ENCODE peak calls at places on chromosomes 7 and 10, in nine cellular contexts. One of them, this sample, is unnamed.

GRCh38 chr7:96778263-96778662 is 68.6 kb upstream of the SEM1 start:
- DNase-seq in bronchial epithelial cell: peak
- DNase-seq in lower leg skin: no peak
- DNase-seq in glutamatergic neuron: no peak
- DNase-seq in endodermal cell: peak
- DNase-seq in OCI-LY7: peak
- DNase-seq in spleen: no peak
- DNase-seq in GM23338: peak
- DNase-seq in fibroblast of lung: no peak
- DNase-seq in this sample: no peak

GRCh38 chr7:136303162-136303561 is 326.0 kb upstream of the MTPN start:
- DNase-seq in bronchial epithelial cell: peak
- DNase-seq in lower leg skin: no peak
- DNase-seq in glutamatergic neuron: no peak
- DNase-seq in endodermal cell: no peak
- DNase-seq in OCI-LY7: no peak
- DNase-seq in spleen: no peak
- DNase-seq in GM23338: no peak
- DNase-seq in fibroblast of lung: peak
- DNase-seq in this sample: no peak

GRCh38 chr10:22679608-22680007 is 34.8 kb downstream of the PIP4K2A start:
- DNase-seq in bronchial epithelial cell: no peak
- DNase-seq in lower leg skin: no peak
- DNase-seq in glutamatergic neuron: no peak
- DNase-seq in endodermal cell: no peak
- DNase-seq in OCI-LY7: no peak
- DNase-seq in spleen: no peak
- DNase-seq in GM23338: no peak
- DNase-seq in fibroblast of lung: no peak
- DNase-seq in this sample: no peak

GRCh38 chr7:157837047-157837446 is 500.2 kb downstream of the DNAJB6 start:
- DNase-seq in bronchial epithelial cell: no peak
- DNase-seq in lower leg skin: no peak
- DNase-seq in glutamatergic neuron: no peak
- DNase-seq in endodermal cell: no peak
- DNase-seq in OCI-LY7: no peak
- DNase-seq in spleen: peak
- DNase-seq in GM23338: no peak
- DNase-seq in fibroblast of lung: no peak
- DNase-seq in this sample: no peak

GRCh38 chr7:11297764-11298163 is 324.1 kb downstream of the PHF14 start:
- DNase-seq in bronchial epithelial cell: no peak
- DNase-seq in lower leg skin: no peak
- DNase-seq in glutamatergic neuron: no peak
- DNase-seq in endodermal cell: no peak
- DNase-seq in OCI-LY7: no peak
- DNase-seq in spleen: no peak
- DNase-seq in GM23338: no peak
- DNase-seq in fibroblast of lung: peak
- DNase-seq in this sample: no peak

GRCh38 chr10:124736491-124737136 is 7.6 kb downstream of the FAM53B start:
- DNase-seq in bronchial epithelial cell: peak
- DNase-seq in lower leg skin: peak
- DNase-seq in glutamatergic neuron: no peak
- DNase-seq in endodermal cell: peak
- DNase-seq in OCI-LY7: no peak
- DNase-seq in spleen: peak
- DNase-seq in GM23338: no peak
- DNase-seq in fibroblast of lung: peak
- DNase-seq in this sample: peak

GRCh38 chr10:89032141-89032814 is 41.7 kb downstream of the FAS start:
- DNase-seq in bronchial epithelial cell: peak
- DNase-seq in lower leg skin: no peak
- DNase-seq in glutamatergic neuron: no peak
- DNase-seq in endodermal cell: peak
- DNase-seq in OCI-LY7: no peak
- DNase-seq in spleen: no peak
- DNase-seq in GM23338: peak
- DNase-seq in fibroblast of lung: peak
- DNase-seq in this sample: no peak

GRCh38 chr10:96996275-96996980 is 164.3 kb downstream of the LCOR start:
- DNase-seq in bronchial epithelial cell: no peak
- DNase-seq in lower leg skin: no peak
- DNase-seq in glutamatergic neuron: no peak
- DNase-seq in endodermal cell: no peak
- DNase-seq in OCI-LY7: no peak
- DNase-seq in spleen: no peak
- DNase-seq in GM23338: no peak
- DNase-seq in fibroblast of lung: peak
- DNase-seq in this sample: no peak

GRCh38 chr10:53839437-53840039 is 961.5 kb downstream of the PCDH15 start:
- DNase-seq in bronchial epithelial cell: peak
- DNase-seq in lower leg skin: no peak
- DNase-seq in glutamatergic neuron: no peak
- DNase-seq in endodermal cell: no peak
- DNase-seq in OCI-LY7: peak
- DNase-seq in spleen: no peak
- DNase-seq in GM23338: peak
- DNase-seq in fibroblast of lung: peak
- DNase-seq in this sample: no peak

GRCh38 chr7:24884401-24884800 is 95.6 kb downstream of the OSBPL3 start:
- DNase-seq in bronchial epithelial cell: no peak
- DNase-seq in lower leg skin: no peak
- DNase-seq in glutamatergic neuron: no peak
- DNase-seq in endodermal cell: no peak
- DNase-seq in OCI-LY7: no peak
- DNase-seq in spleen: no peak
- DNase-seq in GM23338: no peak
- DNase-seq in fibroblast of lung: no peak
- DNase-seq in this sample: peak

GRCh38 chr10:191703-192518 is 56.7 kb downstream of the ZMYND11 start:
- DNase-seq in bronchial epithelial cell: peak
- DNase-seq in lower leg skin: no peak
- DNase-seq in glutamatergic neuron: no peak
- DNase-seq in endodermal cell: no peak
- DNase-seq in OCI-LY7: no peak
- DNase-seq in spleen: no peak
- DNase-seq in GM23338: no peak
- DNase-seq in fibroblast of lung: peak
- DNase-seq in this sample: no peak

GRCh38 chr10:34041871-34042270 is 707.4 kb upstream of the NRP1 start:
- DNase-seq in bronchial epithelial cell: no peak
- DNase-seq in lower leg skin: no peak
- DNase-seq in glutamatergic neuron: no peak
- DNase-seq in endodermal cell: no peak
- DNase-seq in OCI-LY7: no peak
- DNase-seq in spleen: no peak
- DNase-seq in GM23338: no peak
- DNase-seq in fibroblast of lung: no peak
- DNase-seq in this sample: no peak

GRCh38 chr7:74586258-74587200 is 71.0 kb upstream of the GTF2I start:
- DNase-seq in bronchial epithelial cell: no peak
- DNase-seq in lower leg skin: no peak
- DNase-seq in glutamatergic neuron: no peak
- DNase-seq in endodermal cell: no peak
- DNase-seq in OCI-LY7: no peak
- DNase-seq in spleen: no peak
- DNase-seq in GM23338: no peak
- DNase-seq in fibroblast of lung: peak
- DNase-seq in this sample: no peak

GRCh38 chr7:25759748-25760147 is 392.2 kb upstream of the NFE2L3 start:
- DNase-seq in bronchial epithelial cell: no peak
- DNase-seq in lower leg skin: no peak
- DNase-seq in glutamatergic neuron: peak
- DNase-seq in endodermal cell: peak
- DNase-seq in OCI-LY7: no peak
- DNase-seq in spleen: no peak
- DNase-seq in GM23338: peak
- DNase-seq in fibroblast of lung: no peak
- DNase-seq in this sample: no peak

GRCh38 chr7:127816354-127817190 is 164.6 kb downstream of the SND1 start:
- DNase-seq in bronchial epithelial cell: no peak
- DNase-seq in lower leg skin: no peak
- DNase-seq in glutamatergic neuron: no peak
- DNase-seq in endodermal cell: no peak
- DNase-seq in OCI-LY7: no peak
- DNase-seq in spleen: no peak
- DNase-seq in GM23338: no peak
- DNase-seq in fibroblast of lung: no peak
- DNase-seq in this sample: no peak

GRCh38 chr10:99914236-99914635 is 95.5 kb downstream of the DNMBP start:
- DNase-seq in bronchial epithelial cell: no peak
- DNase-seq in lower leg skin: no peak
- DNase-seq in glutamatergic neuron: no peak
- DNase-seq in endodermal cell: peak
- DNase-seq in OCI-LY7: no peak
- DNase-seq in spleen: no peak
- DNase-seq in GM23338: no peak
- DNase-seq in fibroblast of lung: no peak
- DNase-seq in this sample: no peak

GRCh38 chr10:59290448-59290847 is 71.9 kb downstream of the FAM13C start:
- DNase-seq in bronchial epithelial cell: no peak
- DNase-seq in lower leg skin: no peak
- DNase-seq in glutamatergic neuron: no peak
- DNase-seq in endodermal cell: no peak
- DNase-seq in OCI-LY7: peak
- DNase-seq in spleen: no peak
- DNase-seq in GM23338: peak
- DNase-seq in fibroblast of lung: no peak
- DNase-seq in this sample: no peak

GRCh38 chr10:111934926-111935325 is 248.6 kb downstream of the GPAM start:
- DNase-seq in bronchial epithelial cell: no peak
- DNase-seq in lower leg skin: no peak
- DNase-seq in glutamatergic neuron: no peak
- DNase-seq in endodermal cell: no peak
- DNase-seq in OCI-LY7: no peak
- DNase-seq in spleen: no peak
- DNase-seq in GM23338: no peak
- DNase-seq in fibroblast of lung: no peak
- DNase-seq in this sample: no peak

GRCh38 chr10:111936143-111936542 is 247.4 kb downstream of the GPAM start:
- DNase-seq in bronchial epithelial cell: no peak
- DNase-seq in lower leg skin: no peak
- DNase-seq in glutamatergic neuron: no peak
- DNase-seq in endodermal cell: no peak
- DNase-seq in OCI-LY7: no peak
- DNase-seq in spleen: no peak
- DNase-seq in GM23338: peak
- DNase-seq in fibroblast of lung: no peak
- DNase-seq in this sample: no peak

GRCh38 chr10:111933937-111934336 is 249.6 kb downstream of the GPAM start:
- DNase-seq in bronchial epithelial cell: no peak
- DNase-seq in lower leg skin: no peak
- DNase-seq in glutamatergic neuron: no peak
- DNase-seq in endodermal cell: peak
- DNase-seq in OCI-LY7: no peak
- DNase-seq in spleen: no peak
- DNase-seq in GM23338: peak
- DNase-seq in fibroblast of lung: no peak
- DNase-seq in this sample: no peak
- TF ChIP-seq CTCF in bronchial epithelial cell: no peak
- TF ChIP-seq CTCF in lower leg skin: no peak
- TF ChIP-seq CTCF in glutamatergic neuron: peak
- TF ChIP-seq CTCF in endodermal cell: peak
- TF ChIP-seq CTCF in OCI-LY7: no peak
- TF ChIP-seq CTCF in spleen: no peak
- TF ChIP-seq CTCF in GM23338: peak
- TF ChIP-seq CTCF in fibroblast of lung: no peak
- TF ChIP-seq CTCF in this sample: no peak

GRCh38 chr7:143408686-143409551 is at the start of gene EPHA1:
- DNase-seq in bronchial epithelial cell: peak
- DNase-seq in lower leg skin: no peak
- DNase-seq in glutamatergic neuron: no peak
- DNase-seq in endodermal cell: peak
- DNase-seq in OCI-LY7: no peak
- DNase-seq in spleen: no peak
- DNase-seq in GM23338: peak
- DNase-seq in fibroblast of lung: no peak
- DNase-seq in this sample: no peak
- TF ChIP-seq CTCF in bronchial epithelial cell: peak
- TF ChIP-seq CTCF in lower leg skin: no peak
- TF ChIP-seq CTCF in glutamatergic neuron: no peak
- TF ChIP-seq CTCF in endodermal cell: peak
- TF ChIP-seq CTCF in OCI-LY7: peak
- TF ChIP-seq CTCF in spleen: peak
- TF ChIP-seq CTCF in GM23338: peak
- TF ChIP-seq CTCF in fibroblast of lung: no peak
- TF ChIP-seq CTCF in this sample: peak

GRCh38 chr7:21256310-21256877 is 171.5 kb upstream of the SP4 start:
- DNase-seq in bronchial epithelial cell: peak
- DNase-seq in lower leg skin: no peak
- DNase-seq in glutamatergic neuron: no peak
- DNase-seq in endodermal cell: no peak
- DNase-seq in OCI-LY7: peak
- DNase-seq in spleen: no peak
- DNase-seq in GM23338: peak
- DNase-seq in fibroblast of lung: peak
- DNase-seq in this sample: no peak
- TF ChIP-seq CTCF in bronchial epithelial cell: peak
- TF ChIP-seq CTCF in lower leg skin: no peak
- TF ChIP-seq CTCF in glutamatergic neuron: peak
- TF ChIP-seq CTCF in endodermal cell: peak
- TF ChIP-seq CTCF in OCI-LY7: peak
- TF ChIP-seq CTCF in spleen: peak
- TF ChIP-seq CTCF in GM23338: peak
- TF ChIP-seq CTCF in fibroblast of lung: peak
- TF ChIP-seq CTCF in this sample: peak

DNA sequence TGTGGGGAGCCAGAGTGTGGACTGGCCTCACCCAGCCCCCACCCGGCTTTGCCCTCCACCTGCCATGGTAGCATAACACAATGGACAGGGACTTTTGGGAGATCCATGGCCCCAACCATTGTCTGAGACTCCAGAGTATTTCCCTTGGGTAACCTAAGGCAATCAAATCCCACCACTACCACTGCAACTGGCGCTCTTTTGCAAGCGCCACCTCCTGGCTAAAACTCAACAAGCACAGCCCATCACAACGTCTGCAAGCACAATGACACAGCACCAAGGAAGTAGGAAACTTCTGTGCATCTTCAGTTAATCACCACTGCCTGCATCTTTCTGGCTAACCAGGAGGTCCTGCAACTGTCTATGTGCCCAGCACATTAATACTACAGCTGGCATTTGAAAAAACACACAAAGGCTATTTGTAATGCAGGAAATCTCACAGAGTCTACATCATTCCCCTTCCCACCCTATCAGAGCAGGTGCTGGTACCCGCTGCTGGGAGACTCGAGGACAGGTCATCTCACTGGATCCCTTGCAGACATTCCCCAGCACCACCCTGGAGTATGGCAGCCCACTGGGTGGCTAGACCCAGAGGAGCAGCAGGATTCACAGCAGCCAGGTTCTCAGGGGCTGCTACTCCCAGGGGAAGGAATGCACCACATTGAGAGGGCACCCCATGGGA is 27.7 kb downstream of the ANKRD26 start:
- DNase-seq in bronchial epithelial cell: no peak
- DNase-seq in lower leg skin: no peak
- DNase-seq in glutamatergic neuron: no peak
- DNase-seq in endodermal cell: peak
- DNase-seq in OCI-LY7: no peak
- DNase-seq in spleen: no peak
- DNase-seq in GM23338: peak
- DNase-seq in fibroblast of lung: no peak
- DNase-seq in this sample: peak
- TF ChIP-seq CTCF in bronchial epithelial cell: no peak
- TF ChIP-seq CTCF in lower leg skin: no peak
- TF ChIP-seq CTCF in glutamatergic neuron: no peak
- TF ChIP-seq CTCF in endodermal cell: peak
- TF ChIP-seq CTCF in OCI-LY7: peak
- TF ChIP-seq CTCF in spleen: no peak
- TF ChIP-seq CTCF in GM23338: peak
- TF ChIP-seq CTCF in fibroblast of lung: no peak
- TF ChIP-seq CTCF in this sample: no peak

GRCh38 chr10:102247724-102248123 is 2.4 kb downstream of the GBF1 start:
- DNase-seq in bronchial epithelial cell: no peak
- DNase-seq in lower leg skin: no peak
- DNase-seq in glutamatergic neuron: no peak
- DNase-seq in endodermal cell: no peak
- DNase-seq in OCI-LY7: no peak
- DNase-seq in spleen: no peak
- DNase-seq in GM23338: no peak
- DNase-seq in fibroblast of lung: no peak
- DNase-seq in this sample: no peak
- TF ChIP-seq CTCF in bronchial epithelial cell: no peak
- TF ChIP-seq CTCF in lower leg skin: no peak
- TF ChIP-seq CTCF in glutamatergic neuron: no peak
- TF ChIP-seq CTCF in endodermal cell: no peak
- TF ChIP-seq CTCF in OCI-LY7: no peak
- TF ChIP-seq CTCF in spleen: no peak
- TF ChIP-seq CTCF in GM23338: no peak
- TF ChIP-seq CTCF in fibroblast of lung: no peak
- TF ChIP-seq CTCF in this sample: no peak

This sample was measured in osteocyte.